ENCODE peak calls at places on chromosomes 5 and 9, in six cellular contexts. S, O, X, E, C and A are unnamed samples.

GRCh38 chr5:160919610-160920009 is 67.6 kb upstream of the ATP10B start:
- DNase-seq in S (no peak), O (no peak), X (no peak), E (no peak), C (no peak), A (no peak)

GRCh38 chr9:133323991-133324703 is 11.8 kb downstream of the SURF6 start:
- DNase-seq in S (no peak), O (no peak), X (no peak), E (no peak), C (no peak), A (no peak)

GRCh38 chr5:99019812-99020697 is 91.2 kb upstream of the CHD1 start:
- DNase-seq in S (no peak), O (no peak), X (peak), E (no peak), C (peak), A (no peak)

GRCh38 chr5:142032747-142033631 is 20.2 kb upstream of the GNPDA1 start:
- DNase-seq in S (no peak), O (no peak), X (no peak), E (no peak), C (no peak), A (no peak)

GRCh38 chr5:95380103-95380628 is 11.0 kb upstream of the FAM81B start:
- DNase-seq in S (no peak), O (no peak), X (peak), E (no peak), C (no peak), A (no peak)

GRCh38 chr5:73565969-73566547 is 515 bp downstream of the UTP15 start:
- DNase-seq in S (no peak), O (no peak), X (no peak), E (no peak), C (no peak), A (no peak)

GRCh38 chr5:431001-431710 is 11.8 kb upstream of the EXOC3 start:
- DNase-seq in S (peak), O (peak), X (peak), E (peak), C (peak), A (no peak)

GRCh38 chr9:129560849-129561248 is 60.1 kb downstream of the C9orf50 start:
- DNase-seq in S (no peak), O (no peak), X (no peak), E (no peak), C (no peak), A (no peak)

GRCh38 chr5:71483355-71483754 is 27.9 kb downstream of the BDP1 start:
- DNase-seq in S (no peak), O (no peak), X (peak), E (no peak), C (no peak), A (no peak)

GRCh38 chr9:87770616-87771015 is 44.7 kb downstream of the CTSL start:
- DNase-seq in S (no peak), O (no peak), X (no peak), E (no peak), C (no peak), A (no peak)